ENCODE peak calls at places on chromosomes 11 and 22, in four cellular contexts. Y, O, P and A are unnamed samples.

GRCh38 chr11:75644370-75644769 is 24.5 kb downstream of the MAP6 start:
- DNase-seq in Y (no peak), O (no peak), P (no peak), A (no peak)

GRCh38 chr11:92596596-92597317 is 372.1 kb downstream of the FAT3 start:
- DNase-seq in Y (no peak), O (no peak), P (no peak), A (no peak)

GRCh38 chr11:14454861-14455632 is 44.6 kb downstream of the COPB1 start:
- DNase-seq in Y (no peak), O (no peak), P (peak), A (no peak)

GRCh38 chr11:119285431-119285830 is 31.5 kb downstream of the MCAM start:
- DNase-seq in Y (no peak), O (no peak), P (no peak), A (no peak)

GRCh38 chr22:49289822-49290221 is 537.9 kb downstream of the BRD1 start:
- DNase-seq in Y (no peak), O (no peak), P (no peak), A (no peak)

GRCh38 chr22:27531782-27532530 is 269.6 kb downstream of the MN1 start:
- DNase-seq in Y (no peak), O (peak), P (no peak), A (no peak)

GRCh38 chr11:58125469-58125868 is at the start of gene OR9I1:
- DNase-seq in Y (no peak), O (no peak), P (no peak), A (no peak)

GRCh38 chr11:9385288-9385902 is 943 bp downstream of the IPO7 start:
- DNase-seq in Y (no peak), O (no peak), P (peak), A (no peak)

GRCh38 chr11:61513143-61513740 is 4.7 kb downstream of the LRRC10B start:
- DNase-seq in Y (no peak), O (no peak), P (peak), A (peak)

GRCh38 chr11:77449060-77449521 is 24.8 kb downstream of the PAK1 start:
- DNase-seq in Y (no peak), O (no peak), P (no peak), A (no peak)

GRCh38 chr22:38454361-38455062 is 487 bp downstream of the KCNJ4 start:
- DNase-seq in Y (no peak), O (no peak), P (peak), A (no peak)

GRCh38 chr11:995752-996420 is 40.6 kb downstream of the MUC6 start:
- DNase-seq in Y (no peak), O (no peak), P (peak), A (peak)

GRCh38 chr11:86818466-86819282 is 18.3 kb downstream of the PRSS23 start:
- DNase-seq in Y (peak), O (peak), P (peak), A (no peak)

GRCh38 chr22:38870791-38871359 is 1.1 kb downstream of the CBX6 start:
- DNase-seq in Y (no peak), O (no peak), P (no peak), A (no peak)

GRCh38 chr11:76648061-76648460 is 22.5 kb downstream of the LRRC32 start:
- DNase-seq in Y (no peak), O (no peak), P (no peak), A (no peak)